ENCODE peak calls at places on chromosomes 16 and 17, in ten cellular contexts. X is K562, S is body of pancreas, O is HepG2, V is HCT116, B is heart left ventricle, W is upper lobe of left lung, Q is right lobe of liver, U is A549, F is IMR-90. Z is an unnamed sample.

GRCh38 chr16:71854369-71854948 is 8.7 kb downstream of the ATXN1L start:
- ATAC-seq in X (no peak), S (no peak), W (no peak), Q (no peak), V (no peak), O (no peak), F (no peak), U (no peak), B (peak; percentile 60), Z (no peak)

GRCh38 chr16:11278681-11279628 is 2.2 kb downstream of the PRM1 start:
- ATAC-seq in X (no peak), S (no peak), O (peak; percentile 69), W (no peak), U (no peak), B (no peak), F (no peak), Q (peak; percentile 57), V (no peak), Z (no peak)

GRCh38 chr16:68131813-68132706 is 46.9 kb downstream of the NFATC3 start:
- ATAC-seq in U (no peak), O (peak; percentile 72), Q (no peak), X (no peak), F (no peak), B (peak; percentile 48), S (no peak), V (no peak), W (no peak), Z (no peak)

GRCh38 chr17:17401271-17401781 is 75.5 kb upstream of the MED9 start:
- ATAC-seq in X (peak; percentile 93), Q (peak; percentile 55), F (no peak), W (no peak), B (no peak), O (peak; percentile 46), S (no peak), U (peak; percentile 71), V (peak; percentile 91), Z (no peak)

GRCh38 chr17:80123791-80124190 is 22.4 kb downstream of the GAA start:
- ATAC-seq in Q (no peak), U (no peak), S (peak; percentile 69), W (no peak), X (no peak), B (no peak), F (no peak), O (peak; percentile 30), V (peak; percentile 26), Z (no peak)

GRCh38 chr16:79848739-79849518 is 248.4 kb upstream of the MAF start:
- ATAC-seq in X (no peak), F (no peak), B (no peak), U (no peak), V (no peak), W (peak; percentile 14), O (no peak), Q (no peak), S (no peak), Z (no peak)

GRCh38 chr16:51157698-51158097 is 6.6 kb upstream of the SALL1 start:
- ATAC-seq in W (no peak), V (no peak), Q (peak; percentile 42), B (no peak), F (no peak), U (no peak), X (no peak), S (no peak), O (no peak), Z (no peak)

GRCh38 chr16:4200000-4200780 is 41.7 kb downstream of the SRL start:
- ATAC-seq in S (peak; percentile 94), O (peak; percentile 94), B (peak; percentile 71), F (peak; percentile 98), V (peak; percentile 93), W (peak; percentile 81), X (peak; percentile 96), Q (peak; percentile 97), U (peak; percentile 96), Z (peak; percentile 88)

GRCh38 chr17:41417576-41418015 is 6.8 kb downstream of the KRT37 start:
- ATAC-seq in X (peak; percentile 84), O (peak; percentile 69), U (peak; percentile 91), S (no peak), W (no peak), F (no peak), B (no peak), Q (no peak), V (peak; percentile 96), Z (no peak)

GRCh38 chr17:59558953-59559352 is 6.5 kb upstream of the DHX40 start:
- ATAC-seq in Q (no peak), S (no peak), X (no peak), W (no peak), O (no peak), F (no peak), U (no peak), B (no peak), V (no peak), Z (no peak)

GRCh38 chr17:65584604-65585521 is 23.4 kb upstream of the AXIN2 start:
- ATAC-seq in O (peak; percentile 50), F (no peak), S (peak; percentile 68), W (no peak), U (peak; percentile 65), Q (peak; percentile 58), V (no peak), X (no peak), B (peak; percentile 58), Z (no peak)

GRCh38 chr16:30370444-30371247 is at the start of gene TBC1D10B:
- ATAC-seq in W (peak; percentile 95), X (peak; percentile 93), O (peak; percentile 88), U (peak; percentile 94), V (peak; percentile 88), Q (peak; percentile 87), S (peak; percentile 90), B (peak; percentile 90), F (peak; percentile 86), Z (peak; percentile 94)
- TF ChIP-seq POLR2A in W (peak; percentile 76), X (no peak), O (peak; percentile 77), U (peak; percentile 31), V (no peak), Q (peak; percentile 81), S (no peak), B (peak; percentile 73), F (no peak), Z (no peak)

DNA sequence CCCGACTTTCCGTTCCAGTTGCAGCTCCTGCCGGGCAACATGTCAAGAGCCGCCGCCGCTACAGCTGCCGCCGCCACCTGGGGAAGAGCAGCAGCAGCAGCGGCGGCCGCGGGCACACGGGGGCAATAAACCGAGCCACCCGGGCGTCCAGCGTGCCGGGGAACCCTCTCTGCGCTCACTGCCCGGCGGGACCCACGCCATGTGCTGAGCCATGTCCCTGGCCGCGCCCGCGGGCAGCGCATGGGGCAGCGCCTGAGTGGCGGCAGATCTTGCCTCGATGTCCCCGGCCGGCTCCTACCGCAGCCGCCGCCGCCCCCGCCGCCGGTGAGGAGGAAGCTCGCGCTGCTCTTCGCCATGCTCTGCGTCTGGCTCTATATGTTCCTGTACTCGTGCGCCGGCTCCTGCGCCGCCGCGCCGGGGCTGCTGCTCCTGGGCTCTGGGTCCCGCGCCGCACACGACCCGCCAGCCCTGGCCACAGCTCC is 439 bp downstream of the HS3ST3B1 start:
- ATAC-seq in X (peak; percentile 6), S (peak; percentile 10), F (peak; percentile 0), B (peak; percentile 1), V (peak; percentile 36), Q (peak; percentile 4), O (peak; percentile 0), U (peak; percentile 19), W (peak; percentile 11), Z (no peak)
- H3K4me1 ChIP-seq in X (peaks cover 43% of the 10 kb centered on the region), S (peaks cover 69% of the 10 kb centered on the region), F (peaks cover 8% of the 10 kb centered on the region), B (peaks cover 76% of the 10 kb centered on the region), V (peaks cover 11% of the 10 kb centered on the region), Q (no peaks in the 10 kb centered on the region), O (peaks cover 22% of the 10 kb centered on the region), U (peaks cover 29% of the 10 kb centered on the region), W (peaks cover 65% of the 10 kb centered on the region), Z (peaks cover 29% of the 10 kb centered on the region)

GRCh38 chr17:40190197-40191021 is 13.1 kb downstream of the RAPGEFL1 start:
- ATAC-seq in U (peak; percentile 89), S (no peak), O (peak; percentile 91), F (no peak), W (peak; percentile 4), X (peak; percentile 42), Q (no peak), V (peak; percentile 62), B (no peak), Z (no peak)
- TF ChIP-seq CTCF in U (peak; percentile 16), S (no peak), O (peak; percentile 55), F (peak; percentile 38), W (peak; percentile 30), X (peak; percentile 75), Q (no peak), V (peak; percentile 52), B (no peak), Z (peak; percentile 21)

GRCh38 chr16:70381604-70382342 is 35.1 kb downstream of the DDX19A start:
- ATAC-seq in S (peak; percentile 22), B (peak; percentile 16), X (no peak), Q (no peak), U (peak; percentile 23), V (peak; percentile 23), W (peak; percentile 28), O (peak; percentile 22), F (no peak), Z (peak; percentile 38)

GRCh38 chr16:70380919-70381603 is 34.4 kb downstream of the DDX19A start:
- ATAC-seq in W (peak; percentile 98), X (peak; percentile 35), S (peak; percentile 98), U (peak; percentile 94), V (peak; percentile 90), B (peak; percentile 96), F (peak; percentile 95), O (peak; percentile 91), Q (peak; percentile 96), Z (peak; percentile 98)

GRCh38 chr16:70377782-70378181 is 31.1 kb downstream of the DDX19A start:
- ATAC-seq in U (no peak), Q (no peak), X (no peak), B (no peak), S (no peak), V (no peak), O (no peak), W (no peak), F (no peak), Z (no peak)

GRCh38 chr16:70378869-70379493 is 32.3 kb downstream of the DDX19A start:
- ATAC-seq in W (no peak), Q (no peak), O (no peak), B (no peak), U (no peak), X (peak; percentile 40), F (no peak), V (no peak), S (no peak), Z (no peak)

DNA sequence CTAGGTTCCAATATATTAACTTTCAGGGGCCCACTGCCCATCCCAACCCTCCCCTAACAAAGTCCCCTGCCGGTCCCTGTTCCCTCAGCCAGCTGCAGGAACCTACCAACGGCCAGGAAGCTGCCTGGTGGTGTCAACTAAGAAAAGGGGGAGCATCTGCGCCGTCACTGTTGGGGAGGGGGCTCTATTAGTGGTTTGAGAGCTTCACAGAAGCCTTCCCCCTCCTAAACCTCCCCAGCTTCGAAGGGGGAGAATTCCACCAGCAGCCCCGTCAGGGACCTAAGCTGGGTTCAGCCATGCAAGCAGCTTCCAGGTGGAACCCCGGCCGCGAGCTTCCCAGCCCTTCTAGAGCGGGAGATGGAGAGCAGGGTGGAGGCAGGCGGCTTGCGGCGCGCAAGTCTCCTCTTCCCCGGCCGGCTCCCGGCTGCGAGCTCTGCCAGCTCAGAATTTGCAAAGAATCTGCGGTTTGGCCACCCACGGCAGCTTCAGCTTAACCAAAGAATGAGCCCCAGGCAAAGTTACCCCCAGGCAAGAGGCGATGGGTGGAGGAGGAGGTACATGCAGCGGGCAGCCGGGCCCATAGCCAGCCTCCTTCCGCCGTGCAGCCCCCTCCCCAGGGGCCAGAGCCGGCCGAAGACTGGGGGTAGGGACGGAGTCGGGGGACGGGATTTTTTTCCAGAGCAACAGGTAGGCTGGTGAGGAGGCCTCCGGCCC is 33.7 kb downstream of the DDX19A start:
- ATAC-seq in S (peak; percentile 28), O (peak; percentile 45), B (peak; percentile 37), U (peak; percentile 52), W (peak; percentile 73), V (peak; percentile 13), F (peak; percentile 49), Q (peak; percentile 38), X (no peak), Z (peak; percentile 4)
- TF ChIP-seq POLR2A in S (no peak), O (peak; percentile 51), B (no peak), U (peak; percentile 13), W (peak; percentile 9), V (no peak), F (no peak), Q (no peak), X (no peak), Z (no peak)

Z was measured in gastroesophageal sphincter.